ENCODE peak calls at places on chromosomes 5 and 9, in five cellular contexts. Z is stomach, A is mucosa of descending colon, P is gastrocnemius medialis, V is Peyer's patch. H is an unnamed sample.

GRCh38 chr9:18347381-18348084 is 126.4 kb upstream of the ADAMTSL1 start:
- DNase-seq in V (no peak), Z (peak; percentile 67), P (no peak), A (no peak), H (peak; percentile 11)

GRCh38 chr5:169344629-169345028 is 43.7 kb upstream of the SLIT3 start:
- DNase-seq in V (no peak), Z (no peak), P (peak; percentile 13), A (no peak), H (no peak)

GRCh38 chr5:154782326-154782725 is 27.1 kb downstream of the LARP1 start:
- DNase-seq in Z (no peak), P (no peak), V (no peak), A (peak; percentile 21), H (no peak)

GRCh38 chr5:6759401-6759800 is 46.2 kb downstream of the TENT4A start:
- DNase-seq in Z (no peak), A (no peak), V (no peak), P (no peak), H (no peak)

GRCh38 chr9:76218151-76218867 is 175.9 kb downstream of the RFK start:
- DNase-seq in Z (no peak), A (no peak), P (no peak), V (no peak), H (no peak)

GRCh38 chr5:169856571-169856970 is 123.7 kb downstream of the INSYN2B start:
- DNase-seq in P (no peak), Z (no peak), V (no peak), A (no peak), H (no peak)

GRCh38 chr5:146527785-146528184 is 11.8 kb upstream of the GPR151 start:
- DNase-seq in Z (no peak), A (no peak), P (no peak), V (no peak), H (no peak)

GRCh38 chr9:131402073-131402472 is 8.2 kb downstream of the PRRC2B start:
- DNase-seq in A (no peak), V (no peak), P (peak; percentile 75), Z (no peak), H (no peak)

GRCh38 chr9:76516350-76516749 is 57.4 kb downstream of the GCNT1 start:
- DNase-seq in A (peak; percentile 17), P (no peak), V (no peak), Z (no peak), H (no peak)

GRCh38 chr9:111167341-111167740 is 129.1 kb upstream of the LPAR1 start:
- DNase-seq in A (no peak), V (no peak), P (no peak), Z (no peak), H (no peak)

GRCh38 chr5:135059000-135059923 is 25.2 kb upstream of the PITX1 start:
- DNase-seq in P (no peak), V (no peak), A (no peak), Z (no peak), H (no peak)

GRCh38 chr9:27150758-27151431 is 41.9 kb downstream of the TEK start:
- DNase-seq in A (no peak), P (no peak), Z (no peak), V (no peak), H (no peak)

GRCh38 chr5:96209829-96210228 is 223.2 kb downstream of the PCSK1 start:
- DNase-seq in V (no peak), Z (no peak), A (no peak), P (no peak), H (no peak)

GRCh38 chr9:88258012-88258411 is 119.7 kb upstream of the SPATA31C2 start:
- DNase-seq in Z (no peak), P (peak; percentile 15), A (peak; percentile 18), V (no peak), H (peak; percentile 33)

GRCh38 chr5:177311361-177311722 is 356 bp downstream of the MXD3 start:
- DNase-seq in P (no peak), V (no peak), Z (no peak), A (no peak), H (no peak)

GRCh38 chr5:123460296-123460729 is 37.1 kb upstream of the CEP120 start:
- DNase-seq in A (peak; percentile 78), P (no peak), V (no peak), Z (no peak), H (no peak)

GRCh38 chr9:128202648-128203023 is 543 bp upstream of the DNM1 start:
- DNase-seq in P (no peak), Z (no peak), A (no peak), V (no peak), H (no peak)

GRCh38 chr9:104980039-104980654 is 52.2 kb upstream of the ABCA1 start:
- DNase-seq in V (no peak), P (no peak), A (no peak), Z (no peak), H (no peak)

GRCh38 chr5:34627794-34628193 is 28.3 kb upstream of the RAI14 start:
- DNase-seq in P (no peak), Z (no peak), A (no peak), V (no peak), H (no peak)

GRCh38 chr5:178624626-178625546 is 2.0 kb downstream of the CLK4 start:
- DNase-seq in P (no peak), Z (no peak), A (no peak), V (no peak), H (no peak)
- H3K4me1 ChIP-seq in P (peaks cover 35% of the 10 kb centered on the region), Z (peaks cover 50% of the 10 kb centered on the region), A (peaks cover 15% of the 10 kb centered on the region), V (no peaks in the 10 kb centered on the region), H (no peaks in the 10 kb centered on the region)

GRCh38 chr5:108238461-108238860 is 143.4 kb downstream of the FBXL17 start:
- DNase-seq in V (no peak), A (no peak), Z (no peak), P (no peak), H (no peak)
- TF ChIP-seq CTCF in V (no peak), A (no peak), Z (no peak), P (no peak), H (no peak)

DNA sequence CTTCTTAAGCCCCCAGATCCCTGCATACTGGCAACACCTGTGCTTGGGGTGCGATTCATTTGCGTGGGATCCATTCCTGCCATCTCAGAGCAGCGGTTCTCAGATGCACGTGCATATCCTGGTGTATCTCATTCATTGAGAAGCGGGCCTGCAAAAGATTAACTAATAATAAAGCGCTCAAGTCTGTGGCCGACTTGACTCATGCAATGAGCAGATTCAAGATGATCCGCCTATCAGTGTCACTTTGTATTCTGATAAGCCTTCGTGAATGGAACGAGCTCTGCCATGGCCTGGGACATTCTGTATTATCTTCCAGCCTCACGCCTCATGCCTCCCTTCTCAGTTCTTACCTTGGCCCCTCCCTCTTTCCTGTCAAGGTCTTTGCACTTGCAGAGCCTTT is 22.3 kb downstream of the C1QTNF2 start:
- DNase-seq in P (no peak), A (no peak), Z (no peak), V (no peak), H (no peak)
- H3K4me1 ChIP-seq in P (no peaks in the 10 kb centered on the region), A (peaks cover 5% of the 10 kb centered on the region), Z (peaks cover 9% of the 10 kb centered on the region), V (no peaks in the 10 kb centered on the region), H (no peaks in the 10 kb centered on the region)

GRCh38 chr5:171162602-171163001 is 146.4 kb upstream of the TLX3 start:
- DNase-seq in V (no peak), Z (no peak), P (no peak), A (no peak), H (no peak)
- TF ChIP-seq CTCF in V (no peak), Z (no peak), P (no peak), A (no peak), H (no peak)

GRCh38 chr5:111805071-111805470 is 48.1 kb upstream of the NREP start:
- DNase-seq in P (no peak), A (no peak), V (no peak), Z (no peak), H (no peak)
- H3K4me1 ChIP-seq in P (no peaks in the 10 kb centered on the region), A (no peaks in the 10 kb centered on the region), V (no peaks in the 10 kb centered on the region), Z (peaks cover 5% of the 10 kb centered on the region), H (peaks cover 7% of the 10 kb centered on the region)

DNA sequence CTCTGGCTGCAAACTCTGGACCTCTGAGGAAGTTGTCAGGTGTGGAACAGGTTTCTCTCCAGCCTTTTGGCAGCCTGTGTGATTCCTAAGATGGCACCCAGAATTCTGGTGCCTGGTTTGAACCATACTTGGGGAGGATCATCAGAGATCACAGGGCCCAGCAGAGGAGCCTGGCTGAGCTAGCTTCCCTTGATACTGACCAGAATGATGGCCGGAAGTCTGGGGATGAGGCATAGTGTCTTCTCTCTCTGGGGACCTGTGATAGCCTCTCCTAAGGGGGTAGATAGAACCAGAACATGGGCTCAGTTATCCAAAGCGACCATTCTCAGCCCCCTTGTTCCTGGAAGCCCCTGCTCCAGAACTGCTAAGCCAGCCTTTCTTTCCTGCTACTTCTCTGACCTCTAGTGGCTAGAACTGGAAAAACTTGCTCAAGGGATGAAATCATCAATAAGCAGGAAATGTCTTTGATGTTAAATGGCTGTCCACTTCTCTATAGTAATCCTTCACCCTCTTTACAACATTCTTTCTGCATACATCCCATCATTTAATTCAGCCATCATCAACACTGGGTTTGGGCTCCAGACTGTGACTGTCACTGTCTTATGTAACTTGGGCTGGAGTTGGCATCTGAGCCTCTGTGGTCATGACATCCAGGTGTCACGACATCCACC is 55.1 kb downstream of the C9orf152 start:
- DNase-seq in V (no peak), A (peak; percentile 60), Z (no peak), P (no peak), H (no peak)
- TF ChIP-seq CTCF in V (peak; percentile 79), A (peak; percentile 20), Z (peak; percentile 71), P (peak; percentile 70), H (peak; percentile 48)

GRCh38 chr5:151624486-151624885 is 33.4 kb upstream of the FAT2 start:
- DNase-seq in V (no peak), Z (no peak), A (no peak), P (no peak), H (no peak)
- H3K4me1 ChIP-seq in V (no peaks in the 10 kb centered on the region), Z (no peaks in the 10 kb centered on the region), A (no peaks in the 10 kb centered on the region), P (peaks cover 11% of the 10 kb centered on the region), H (no peaks in the 10 kb centered on the region)

GRCh38 chr9:109558718-109559151 is 60.6 kb upstream of the PTPN3 start:
- DNase-seq in Z (no peak), V (no peak), A (no peak), P (peak; percentile 17), H (peak; percentile 17)

GRCh38 chr9:109557481-109557880 is 59.4 kb upstream of the PTPN3 start:
- DNase-seq in A (no peak), Z (no peak), P (no peak), V (no peak), H (no peak)

GRCh38 chr9:109556786-109557185 is 58.7 kb upstream of the PTPN3 start:
- DNase-seq in Z (no peak), V (no peak), A (no peak), P (no peak), H (no peak)

GRCh38 chr9:109561137-109561536 is 63.0 kb upstream of the PTPN3 start:
- DNase-seq in A (no peak), Z (no peak), P (no peak), V (no peak), H (no peak)

DNA sequence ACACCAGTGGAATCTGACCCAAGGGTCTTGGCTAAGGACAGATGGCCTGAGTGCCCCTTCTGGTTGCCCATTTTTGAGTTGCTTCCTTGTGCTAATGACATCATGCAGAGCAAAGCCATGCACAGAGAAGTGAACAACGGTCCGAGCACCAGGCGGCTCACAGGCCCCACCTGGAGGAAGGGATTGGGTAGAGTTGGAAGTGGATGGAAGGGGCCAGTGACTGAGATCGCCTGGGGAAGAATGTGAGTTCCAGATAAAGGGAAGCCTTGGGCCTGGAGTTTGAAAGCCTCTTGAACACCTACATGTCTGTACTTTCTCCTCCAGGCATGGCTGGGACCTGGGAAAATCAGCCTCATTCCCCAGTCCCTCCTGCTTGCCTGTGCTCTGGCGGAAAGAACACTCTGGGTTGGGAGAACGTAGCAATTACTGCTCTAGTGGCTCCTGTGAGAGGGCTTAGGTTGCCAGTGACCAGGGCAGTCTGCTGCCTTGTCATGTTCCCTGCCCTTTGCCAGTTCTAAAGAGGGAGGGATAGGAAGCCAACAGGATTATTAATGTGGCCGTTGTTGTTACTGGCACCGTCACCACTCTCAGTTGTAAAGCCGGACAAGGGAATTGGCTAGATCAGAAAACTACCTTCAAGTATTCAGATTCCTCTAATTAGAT is 62.5 kb upstream of the PTPN3 start:
- DNase-seq in P (peak; percentile 77), Z (no peak), A (no peak), V (no peak), H (no peak)
- TF ChIP-seq CTCF in P (no peak), Z (no peak), A (no peak), V (no peak), H (no peak)

H was measured in pancreas.